ENCODE peak calls at places on chromosomes 5 and 9, in seven cellular contexts. One of them, this sample, is unnamed.

GRCh38 chr5:54313311-54314270 is 3.2 kb upstream of the ARL15 start:
- DNase-seq in cardiac muscle cell: no peak
- DNase-seq in stimulated activated CD4-positive, alpha-beta T cell treated with anti-CD3 and anti-CD28 coated beads, Interleukin-15, amount 100 ng/mL, for 1 hour: no peak
- DNase-seq in neural crest cell: no peak
- DNase-seq in naive thymus-derived CD4-positive, alpha-beta T cell: no peak
- DNase-seq in hepatic stellate cell: no peak
- DNase-seq in BE2C: no peak
- DNase-seq in this sample: no peak

GRCh38 chr9:125240649-125240999 is 519 bp downstream of the HSPA5 start:
- DNase-seq in BE2C: peak
- DNase-seq in naive thymus-derived CD4-positive, alpha-beta T cell: peak
- DNase-seq in cardiac muscle cell: peak
- DNase-seq in hepatic stellate cell: no peak
- DNase-seq in neural crest cell: no peak
- DNase-seq in stimulated activated CD4-positive, alpha-beta T cell treated with anti-CD3 and anti-CD28 coated beads, Interleukin-15, amount 100 ng/mL, for 1 hour: no peak
- DNase-seq in this sample: no peak

GRCh38 chr5:132258102-132259060 is 885 bp downstream of the PDLIM4 start:
- DNase-seq in hepatic stellate cell: no peak
- DNase-seq in neural crest cell: no peak
- DNase-seq in BE2C: peak
- DNase-seq in naive thymus-derived CD4-positive, alpha-beta T cell: no peak
- DNase-seq in cardiac muscle cell: peak
- DNase-seq in stimulated activated CD4-positive, alpha-beta T cell treated with anti-CD3 and anti-CD28 coated beads, Interleukin-15, amount 100 ng/mL, for 1 hour: no peak
- DNase-seq in this sample: no peak

GRCh38 chr5:7872517-7873149 is 3.7 kb downstream of the MTRR start:
- DNase-seq in BE2C: no peak
- DNase-seq in stimulated activated CD4-positive, alpha-beta T cell treated with anti-CD3 and anti-CD28 coated beads, Interleukin-15, amount 100 ng/mL, for 1 hour: no peak
- DNase-seq in naive thymus-derived CD4-positive, alpha-beta T cell: no peak
- DNase-seq in hepatic stellate cell: no peak
- DNase-seq in neural crest cell: no peak
- DNase-seq in cardiac muscle cell: no peak
- DNase-seq in this sample: no peak

GRCh38 chr9:106753155-106753671 is 109.8 kb upstream of the ZNF462 start:
- DNase-seq in stimulated activated CD4-positive, alpha-beta T cell treated with anti-CD3 and anti-CD28 coated beads, Interleukin-15, amount 100 ng/mL, for 1 hour: no peak
- DNase-seq in naive thymus-derived CD4-positive, alpha-beta T cell: no peak
- DNase-seq in hepatic stellate cell: no peak
- DNase-seq in neural crest cell: no peak
- DNase-seq in BE2C: peak
- DNase-seq in cardiac muscle cell: no peak
- DNase-seq in this sample: no peak

GRCh38 chr9:128113526-128114325 is 13.8 kb downstream of the PTGES2 start:
- DNase-seq in BE2C: peak
- DNase-seq in naive thymus-derived CD4-positive, alpha-beta T cell: no peak
- DNase-seq in stimulated activated CD4-positive, alpha-beta T cell treated with anti-CD3 and anti-CD28 coated beads, Interleukin-15, amount 100 ng/mL, for 1 hour: no peak
- DNase-seq in hepatic stellate cell: no peak
- DNase-seq in cardiac muscle cell: no peak
- DNase-seq in neural crest cell: no peak
- DNase-seq in this sample: no peak

GRCh38 chr9:95023217-95024003 is 294.1 kb downstream of the FANCC start:
- DNase-seq in naive thymus-derived CD4-positive, alpha-beta T cell: no peak
- DNase-seq in hepatic stellate cell: peak
- DNase-seq in cardiac muscle cell: peak
- DNase-seq in stimulated activated CD4-positive, alpha-beta T cell treated with anti-CD3 and anti-CD28 coated beads, Interleukin-15, amount 100 ng/mL, for 1 hour: no peak
- DNase-seq in neural crest cell: no peak
- DNase-seq in BE2C: peak
- DNase-seq in this sample: no peak

GRCh38 chr9:86867658-86868313 is 79.5 kb downstream of the GAS1 start:
- DNase-seq in naive thymus-derived CD4-positive, alpha-beta T cell: no peak
- DNase-seq in neural crest cell: no peak
- DNase-seq in cardiac muscle cell: peak
- DNase-seq in hepatic stellate cell: no peak
- DNase-seq in stimulated activated CD4-positive, alpha-beta T cell treated with anti-CD3 and anti-CD28 coated beads, Interleukin-15, amount 100 ng/mL, for 1 hour: no peak
- DNase-seq in BE2C: no peak
- DNase-seq in this sample: no peak

This sample was measured in SIG-M5.